ENCODE peak calls at places on chromosomes 1 and 21, in four cellular contexts. D is IMR-90, E is K562, Q is mammary epithelial cell. K is an unnamed sample.

GRCh38 chr1:23530089-23530749 is 814 bp downstream of the E2F2 start:
- DNase-seq in D (no peak), E (peak; percentile 46), Q (no peak), K (no peak)

GRCh38 chr1:112713466-112714312 is 1.4 kb downstream of the PPM1J start:
- DNase-seq in D (no peak), E (no peak), Q (no peak), K (no peak)

GRCh38 chr1:26694597-26695416 is 1.0 kb upstream of the ARID1A start:
- DNase-seq in D (no peak), E (peak; percentile 10), Q (no peak), K (no peak)

GRCh38 chr1:201113451-201114244 is 1.4 kb upstream of the CACNA1S start:
- DNase-seq in D (no peak), E (no peak), Q (no peak), K (no peak)

GRCh38 chr21:40615503-40616376 is 231.2 kb downstream of the DSCAM start:
- DNase-seq in D (no peak), E (no peak), Q (peak; percentile 27), K (no peak)

GRCh38 chr1:88998716-88999115 is 6.3 kb upstream of the KYAT3 start:
- DNase-seq in D (peak; percentile 69), E (peak; percentile 44), Q (peak; percentile 60), K (peak; percentile 69)

GRCh38 chr1:51321924-51322280 is 8.5 kb downstream of the TTC39A start:
- DNase-seq in D (no peak), E (no peak), Q (no peak), K (no peak)

GRCh38 chr1:63994636-63995035 is 208.8 kb upstream of the UBE2U start:
- DNase-seq in D (no peak), E (no peak), Q (no peak), K (no peak)

GRCh38 chr1:61743716-61744620 is 1.7 kb downstream of the PATJ start:
- DNase-seq in D (peak; percentile 8), E (no peak), Q (no peak), K (no peak)

GRCh38 chr1:62311473-62311943 is 7.7 kb downstream of the KANK4 start:
- DNase-seq in D (no peak), E (no peak), Q (no peak), K (no peak)

GRCh38 chr1:94688646-94689045 is 131.5 kb upstream of the SLC44A3 start:
- DNase-seq in D (no peak), E (no peak), Q (no peak), K (no peak)

GRCh38 chr1:179808503-179808902 is 65.4 kb downstream of the FAM163A start:
- DNase-seq in D (no peak), E (no peak), Q (no peak), K (no peak)

GRCh38 chr1:216983823-216984222 is 260.6 kb upstream of the ESRRG start:
- DNase-seq in D (no peak), E (no peak), Q (no peak), K (no peak)

GRCh38 chr1:53359934-53360276 is 32.0 kb upstream of the LRP8 start:
- DNase-seq in D (no peak), E (no peak), Q (no peak), K (no peak)

GRCh38 chr1:210250998-210251679 is 18.5 kb downstream of the SERTAD4 start:
- DNase-seq in D (no peak), E (no peak), Q (peak; percentile 70), K (peak; percentile 72)

GRCh38 chr1:27527857-27528700 is 38.1 kb upstream of the WASF2 start:
- DNase-seq in D (no peak), E (no peak), Q (peak; percentile 87), K (peak; percentile 22)

GRCh38 chr1:226541631-226542622 is 6.6 kb upstream of the STUM start:
- DNase-seq in D (no peak), E (no peak), Q (no peak), K (peak; percentile 13)

GRCh38 chr1:85315789-85316188 is 39.4 kb upstream of the BCL10 start:
- DNase-seq in D (peak; percentile 54), E (no peak), Q (no peak), K (no peak)

GRCh38 chr1:177645491-177645890 is 324.4 kb downstream of the SEC16B start:
- DNase-seq in D (no peak), E (no peak), Q (no peak), K (no peak)

GRCh38 chr1:44571712-44572571 is 102.3 kb downstream of the TMEM53 start:
- DNase-seq in D (no peak), E (peak; percentile 61), Q (no peak), K (peak; percentile 8)

GRCh38 chr1:110005971-110006370 is 21.4 kb downstream of the AHCYL1 start:
- DNase-seq in D (peak; percentile 72), E (no peak), Q (no peak), K (no peak)

GRCh38 chr1:150561830-150562367 is 12.7 kb downstream of the ADAMTSL4 start:
- DNase-seq in D (peak; percentile 91), E (peak; percentile 91), Q (peak; percentile 86), K (peak; percentile 92)

GRCh38 chr1:72567511-72567910 is 285.2 kb upstream of the NEGR1 start:
- DNase-seq in D (peak; percentile 3), E (no peak), Q (no peak), K (peak; percentile 31)

GRCh38 chr21:27636671-27637070 is 669.8 kb upstream of the ADAMTS5 start:
- DNase-seq in D (no peak), E (no peak), Q (no peak), K (no peak)

GRCh38 chr1:104933846-104934245 is 1184.1 kb downstream of the AMY1C start:
- DNase-seq in D (no peak), E (no peak), Q (no peak), K (no peak)

GRCh38 chr1:42105025-42105424 is 48.2 kb upstream of the GUCA2B start:
- DNase-seq in D (no peak), E (no peak), Q (no peak), K (no peak)

GRCh38 chr21:44000360-44000759 is 11.7 kb upstream of the TRAPPC10 start:
- DNase-seq in D (no peak), E (no peak), Q (no peak), K (no peak)

GRCh38 chr1:19463204-19463803 is 22.0 kb downstream of the CAPZB start:
- DNase-seq in D (no peak), E (no peak), Q (no peak), K (no peak)

GRCh38 chr1:19650416-19651140 is 6.5 kb downstream of the NBL1 start:
- DNase-seq in D (no peak), E (peak; percentile 49), Q (no peak), K (no peak)

GRCh38 chr21:18409579-18409978 is 6.0 kb upstream of the TMPRSS15 start:
- DNase-seq in D (no peak), E (no peak), Q (no peak), K (no peak)

GRCh38 chr1:82840192-82840591 is 1039.5 kb downstream of the ADGRL2 start:
- DNase-seq in D (no peak), E (no peak), Q (no peak), K (no peak)

GRCh38 chr1:6414443-6414844 is 5.3 kb downstream of the HES2 start:
- DNase-seq in D (peak; percentile 50), E (peak; percentile 80), Q (peak; percentile 100), K (peak; percentile 52)

GRCh38 chr21:14877581-14878228 is 187.1 kb downstream of the NRIP1 start:
- DNase-seq in D (peak; percentile 49), E (no peak), Q (peak; percentile 69), K (peak; percentile 75)

GRCh38 chr1:151047925-151048644 is 534 bp downstream of the C1orf56 start:
- DNase-seq in D (peak; percentile 57), E (no peak), Q (peak; percentile 53), K (peak; percentile 84)

GRCh38 chr1:84267476-84267875 is 34.0 kb upstream of the SAMD13 start:
- DNase-seq in D (no peak), E (no peak), Q (no peak), K (no peak)

GRCh38 chr1:215583185-215583692 is 16.1 kb downstream of the KCTD3 start:
- DNase-seq in D (no peak), E (no peak), Q (peak; percentile 65), K (peak; percentile 49)

GRCh38 chr21:14567557-14568279 is 21.6 kb upstream of the SAMSN1 start:
- DNase-seq in D (no peak), E (no peak), Q (no peak), K (no peak)

GRCh38 chr1:190001187-190001586 is 476.5 kb downstream of the BRINP3 start:
- DNase-seq in D (peak; percentile 47), E (no peak), Q (no peak), K (no peak)

GRCh38 chr1:190000365-190000872 is 477.2 kb downstream of the BRINP3 start:
- DNase-seq in D (peak; percentile 71), E (no peak), Q (no peak), K (no peak)
- H3K4me2 ChIP-seq in D (peak overlapping the region; percentile 73), E (no peak overlapping the region), Q (no peak overlapping the region), K (no peak overlapping the region)

DNA sequence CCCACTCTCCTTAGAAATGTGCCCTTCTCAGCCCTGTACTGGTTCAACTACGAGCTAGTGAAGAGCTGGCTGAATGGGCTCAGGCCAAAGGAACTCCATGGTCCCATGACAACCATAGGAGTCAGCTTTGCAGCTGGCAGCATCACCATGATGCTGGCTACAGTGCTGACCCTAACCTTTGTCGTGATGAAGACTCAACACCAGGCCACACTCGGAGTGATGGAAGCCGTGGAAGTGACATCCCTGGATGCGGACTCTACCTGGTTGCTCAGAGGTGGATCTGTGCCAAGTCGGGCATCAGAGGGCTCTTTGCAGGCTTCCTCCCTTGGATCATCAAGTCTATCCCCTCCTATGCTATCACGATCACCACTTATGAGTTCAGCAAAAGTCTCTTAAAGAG is 11.6 kb downstream of the KDM5B start:
- DNase-seq in D (no peak), E (no peak), Q (no peak), K (no peak)
- H3K4me2 ChIP-seq in D (no peak overlapping the region), E (no peak overlapping the region), Q (no peak overlapping the region), K (no peak overlapping the region)

GRCh38 chr21:16058896-16059295 is 329.1 kb downstream of the USP25 start:
- DNase-seq in D (no peak), E (no peak), Q (peak; percentile 8), K (no peak)

GRCh38 chr21:16059981-16060380 is 330.2 kb downstream of the USP25 start:
- DNase-seq in D (no peak), E (no peak), Q (no peak), K (no peak)

DNA sequence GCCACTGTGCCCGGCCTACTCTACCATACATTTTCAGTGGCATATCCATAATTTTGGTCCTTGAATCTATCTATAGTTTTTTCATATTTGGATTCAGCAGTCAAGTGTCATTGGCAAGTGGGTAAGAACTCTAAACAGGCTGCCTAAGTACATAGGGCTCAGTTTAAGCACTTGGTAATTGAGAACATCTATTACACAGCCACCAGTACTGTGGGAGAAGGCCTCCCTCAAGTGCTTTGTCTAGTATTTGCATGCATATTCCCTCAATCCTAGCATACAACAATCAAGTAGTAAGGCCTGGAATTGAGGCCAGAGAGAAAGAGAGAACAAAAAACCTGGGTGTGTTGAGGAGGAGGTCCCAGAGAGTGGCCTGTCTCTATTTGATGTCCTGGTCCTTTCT is 325.2 kb downstream of the USP25 start:
- DNase-seq in D (no peak), E (no peak), Q (no peak), K (no peak)
- H3K4me2 ChIP-seq in D (no peak overlapping the region), E (no peak overlapping the region), Q (no peak overlapping the region), K (no peak overlapping the region)

DNA sequence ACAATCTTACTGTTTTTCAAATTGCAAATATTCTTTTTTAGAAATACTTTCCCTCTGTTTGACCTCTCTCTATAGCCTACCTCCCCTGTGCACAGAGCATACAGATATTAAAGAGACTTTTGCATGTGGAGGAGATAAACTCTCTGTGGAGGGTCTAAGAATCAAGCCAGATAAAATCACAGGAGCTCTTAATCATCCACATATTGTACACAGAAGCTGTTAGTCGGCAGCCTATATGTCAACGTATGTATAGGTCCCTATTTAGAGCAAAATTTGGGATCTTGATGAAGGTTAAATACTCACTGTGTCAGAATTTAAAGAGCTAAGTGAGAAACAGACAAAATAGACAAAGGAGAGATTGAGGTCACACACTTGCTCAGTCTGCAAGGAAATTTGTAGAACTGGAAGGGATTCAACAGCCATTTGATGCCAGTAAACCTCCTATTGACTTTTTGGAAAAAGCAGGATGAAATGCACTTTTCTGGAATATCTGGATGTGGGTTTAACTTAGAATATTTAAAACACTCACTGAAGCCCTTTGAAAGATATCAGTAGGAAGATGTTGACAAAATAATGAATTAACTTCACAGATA is 4.1 kb upstream of the IRF2BP2 start:
- DNase-seq in D (no peak), E (no peak), Q (no peak), K (peak; percentile 32)
- H3K4me2 ChIP-seq in D (peak overlapping the region; percentile 15), E (no peak overlapping the region), Q (peak overlapping the region; percentile 72), K (no peak overlapping the region)